ENCODE peak calls at places on chromosome 15, in seven cellular contexts. W, Q, G, E, S, H and L are unnamed samples.
A peak's percentile ranks its signal among the peaks of the same experiment; 100 is the strongest.

GRCh38 chr15:68025860-68026424 is 28.2 kb upstream of the PIAS1 start:
- DNase-seq in Q (no peak), S (peak; percentile 31), E (no peak), W (no peak), H (no peak), G (no peak), L (no peak)

GRCh38 chr15:36415643-36416042 is 163.8 kb upstream of the CDIN1 start:
- DNase-seq in G (no peak), E (no peak), H (no peak), Q (no peak), W (no peak), S (peak; percentile 92), L (no peak)

GRCh38 chr15:100918690-100919480 is at the start of gene LRRK1:
- DNase-seq in E (no peak), S (peak; percentile 18), H (peak; percentile 72), G (peak; percentile 72), Q (no peak), W (peak; percentile 7), L (no peak)

GRCh38 chr15:101429191-101429590 is 60.3 kb downstream of the PCSK6 start:
- DNase-seq in H (peak; percentile 24), G (no peak), S (no peak), Q (no peak), W (no peak), E (no peak), L (no peak)

GRCh38 chr15:73872370-73872769 is 994 bp upstream of the TBC1D21 start:
- DNase-seq in G (no peak), W (no peak), H (no peak), Q (no peak), E (no peak), S (peak; percentile 8), L (no peak)

GRCh38 chr15:70867911-70868467 is 14.0 kb upstream of the LARP6 start:
- DNase-seq in G (no peak), H (no peak), W (no peak), S (no peak), E (no peak), Q (no peak), L (no peak)

GRCh38 chr15:52383100-52383588 is 87.5 kb upstream of the MYO5C start:
- DNase-seq in E (no peak), W (no peak), H (no peak), Q (no peak), S (no peak), G (no peak), L (no peak)

GRCh38 chr15:40320931-40321371 is 2.5 kb upstream of the INAFM2 start:
- DNase-seq in Q (peak; percentile 17), S (peak; percentile 65), E (no peak), G (peak; percentile 39), W (no peak), H (no peak), L (no peak)

GRCh38 chr15:26295331-26295730 is 432.2 kb upstream of the ATP10A start:
- DNase-seq in H (no peak), E (no peak), W (no peak), Q (no peak), S (no peak), G (no peak), L (no peak)

GRCh38 chr15:79981861-79982455 is 11.0 kb upstream of the BCL2A1 start:
- DNase-seq in W (no peak), H (peak; percentile 49), S (no peak), G (no peak), E (no peak), Q (no peak), L (no peak)

GRCh38 chr15:101458158-101458895 is 31.2 kb downstream of the PCSK6 start:
- DNase-seq in E (no peak), Q (no peak), S (no peak), H (no peak), G (no peak), W (no peak), L (no peak)

GRCh38 chr15:31034152-31034551 is 42.7 kb upstream of the MTMR10 start:
- DNase-seq in H (no peak), S (no peak), E (no peak), G (no peak), W (no peak), Q (no peak), L (no peak)

GRCh38 chr15:50562735-50563640 is 16.5 kb upstream of the USP50 start:
- DNase-seq in S (no peak), E (no peak), Q (no peak), G (no peak), W (no peak), H (no peak), L (no peak)

GRCh38 chr15:43775411-43775965 is 1.3 kb downstream of the ELL3 start:
- DNase-seq in G (peak; percentile 49), W (no peak), H (peak; percentile 59), S (peak; percentile 35), E (no peak), Q (no peak), L (no peak)

GRCh38 chr15:74328331-74329056 is 39.0 kb downstream of the CYP11A1 start:
- DNase-seq in G (no peak), Q (no peak), S (no peak), E (no peak), H (no peak), W (no peak), L (no peak)

GRCh38 chr15:45199136-45199810 is 11.5 kb upstream of the SHF start:
- DNase-seq in W (peak; percentile 39), G (no peak), H (no peak), E (no peak), S (no peak), Q (no peak), L (no peak)

GRCh38 chr15:91852741-91853500 is 587 bp upstream of the SLCO3A1 start:
- DNase-seq in G (peak; percentile 87), H (peak; percentile 89), E (peak; percentile 57), W (peak; percentile 66), Q (peak; percentile 69), S (peak; percentile 17), L (no peak)

GRCh38 chr15:33021806-33022389 is 172.6 kb downstream of the FMN1 start:
- DNase-seq in H (no peak), S (peak; percentile 57), G (peak; percentile 2), Q (no peak), W (no peak), E (no peak), L (no peak)

GRCh38 chr15:42157981-42158765 is 1.7 kb upstream of the PLA2G4F start:
- DNase-seq in W (no peak), G (no peak), S (peak; percentile 68), H (no peak), Q (no peak), E (no peak), L (no peak)

GRCh38 chr15:51613988-51614387 is 8.6 kb downstream of the DMXL2 start:
- DNase-seq in G (no peak), H (no peak), E (no peak), S (no peak), Q (no peak), W (no peak), L (no peak)

GRCh38 chr15:68278345-68279217 is 1.0 kb downstream of the FEM1B start:
- DNase-seq in H (no peak), E (no peak), Q (peak; percentile 65), G (no peak), W (no peak), S (peak; percentile 56), L (peak; percentile 37)

GRCh38 chr15:58471341-58471740 is 39.5 kb downstream of the LIPC start:
- DNase-seq in Q (no peak), E (no peak), H (no peak), W (no peak), G (no peak), S (no peak), L (no peak)

GRCh38 chr15:36172970-36173369 is 406.5 kb upstream of the CDIN1 start:
- DNase-seq in S (no peak), G (no peak), W (no peak), Q (no peak), E (no peak), H (no peak), L (no peak)

GRCh38 chr15:44099671-44100070 is 95.4 kb downstream of the FRMD5 start:
- DNase-seq in G (no peak), S (no peak), Q (no peak), H (no peak), E (no peak), W (no peak), L (no peak)

GRCh38 chr15:69754313-69754712 is 301.7 kb downstream of the RPLP1 start:
- DNase-seq in E (no peak), Q (no peak), S (no peak), H (peak; percentile 53), G (no peak), W (no peak), L (no peak)

GRCh38 chr15:33964665-33965040 is 3.6 kb upstream of the CHRM5 start:
- DNase-seq in G (no peak), H (no peak), S (no peak), E (no peak), Q (no peak), W (no peak), L (no peak)

GRCh38 chr15:72481015-72481659 is 7.0 kb downstream of the ARIH1 start:
- DNase-seq in W (no peak), E (no peak), S (no peak), H (no peak), Q (no peak), G (no peak), L (no peak)

GRCh38 chr15:94576889-94577533 is 345.6 kb downstream of the MCTP2 start:
- DNase-seq in E (no peak), Q (no peak), W (peak; percentile 40), H (no peak), G (peak; percentile 11), S (no peak), L (no peak)

GRCh38 chr15:90154861-90155626 is 46.1 kb upstream of the SEMA4B start:
- DNase-seq in G (peak; percentile 24), S (no peak), E (no peak), Q (no peak), W (no peak), H (no peak), L (no peak)

GRCh38 chr15:86653344-86654192 is 573.9 kb downstream of the AGBL1 start:
- DNase-seq in W (no peak), S (no peak), E (no peak), G (no peak), Q (no peak), H (no peak), L (no peak)

GRCh38 chr15:80026310-80026709 is 33.2 kb upstream of the ZFAND6 start:
- DNase-seq in H (no peak), W (no peak), G (no peak), E (no peak), Q (no peak), S (no peak), L (no peak)

GRCh38 chr15:40338041-40338657 is 2.6 kb downstream of the CCDC9B start:
- DNase-seq in H (peak; percentile 89), Q (peak; percentile 55), E (peak; percentile 69), G (peak; percentile 74), W (peak; percentile 70), S (peak; percentile 64), L (peak; percentile 67)

GRCh38 chr15:78906310-78906608 is 33.6 kb downstream of the MORF4L1 start:
- DNase-seq in G (peak; percentile 51), W (no peak), H (no peak), S (peak; percentile 77), E (no peak), Q (no peak), L (no peak)

GRCh38 chr15:68346986-68347385 is 69.4 kb downstream of the FEM1B start:
- DNase-seq in G (peak; percentile 16), W (no peak), Q (no peak), S (no peak), E (no peak), H (no peak), L (no peak)

GRCh38 chr15:89482139-89482538 is 14.2 kb downstream of the RHCG start:
- DNase-seq in G (no peak), S (no peak), H (no peak), W (no peak), Q (no peak), E (no peak), L (no peak)

GRCh38 chr15:98745650-98746374 is 97.5 kb downstream of the IGF1R start:
- DNase-seq in Q (no peak), W (no peak), H (no peak), S (peak; percentile 34), G (no peak), E (no peak), L (no peak)

GRCh38 chr15:34039506-34040123 is 611 bp upstream of the AVEN start:
- DNase-seq in H (no peak), S (peak; percentile 16), E (no peak), G (no peak), Q (peak; percentile 15), W (no peak), L (no peak)

GRCh38 chr15:58520936-58521292 is 89.1 kb downstream of the LIPC start:
- DNase-seq in W (no peak), E (no peak), Q (no peak), S (no peak), G (no peak), H (no peak), L (no peak)